ENCODE peak calls at places on chromosome 14, in five cellular contexts. M, G, N, P and C are unnamed samples. For H3K4me1, the result is how much of the 10 kb centered on the place peaks cover.

GRCh38 chr14:76426161-76426696 is 50.3 kb downstream of the ESRRB start:
- DNase-seq in N (no peak), P (no peak), G (no peak), M (no peak), C (no peak)

GRCh38 chr14:72884386-72884785 is 9.5 kb downstream of the DPF3 start:
- DNase-seq in G (no peak), M (no peak), P (no peak), N (no peak), C (no peak)

GRCh38 chr14:30608533-30609006 is 13.5 kb upstream of the SCFD1 start:
- DNase-seq in M (no peak), P (no peak), N (no peak), G (no peak), C (no peak)

GRCh38 chr14:69037790-69038448 is 58.8 kb upstream of the ACTN1 start:
- DNase-seq in N (no peak), G (no peak), P (no peak), M (no peak), C (no peak)

GRCh38 chr14:54322668-54323380 is 74.0 kb upstream of the CDKN3 start:
- DNase-seq in P (no peak), N (no peak), M (no peak), G (no peak), C (no peak)

GRCh38 chr14:70289138-70289537 is 70.3 kb downstream of the COX16 start:
- DNase-seq in P (no peak), M (no peak), G (no peak), N (no peak), C (no peak)

GRCh38 chr14:98704441-98704840 is 567.6 kb downstream of the BCL11B start:
- DNase-seq in M (no peak), G (no peak), P (no peak), N (no peak), C (no peak)

GRCh38 chr14:72479471-72479931 is 414.4 kb downstream of the DPF3 start:
- DNase-seq in M (no peak), G (no peak), P (no peak), N (peak), C (no peak)

GRCh38 chr14:80425686-80426085 is 214.4 kb upstream of the DIO2 start:
- DNase-seq in N (no peak), M (no peak), G (no peak), P (no peak), C (no peak)

GRCh38 chr14:77040995-77041744 is 12.7 kb upstream of the IRF2BPL start:
- DNase-seq in N (no peak), G (peak), P (no peak), M (peak), C (no peak)

GRCh38 chr14:96104469-96105057 is 65.4 kb downstream of the C14orf132 start:
- DNase-seq in M (peak), N (no peak), P (peak), G (peak), C (peak)

GRCh38 chr14:94922595-94923239 is 152.8 kb upstream of the GSC start:
- DNase-seq in G (no peak), M (no peak), P (no peak), N (no peak), C (no peak)

GRCh38 chr14:75968461-75968860 is 13.3 kb downstream of the TGFB3 start:
- DNase-seq in G (no peak), M (no peak), P (peak), N (no peak), C (no peak)

GRCh38 chr14:59829469-59829868 is 41.1 kb downstream of the RTN1 start:
- DNase-seq in G (no peak), N (no peak), M (no peak), P (no peak), C (no peak)

GRCh38 chr14:93269341-93270068 is 62.4 kb downstream of the UBR7 start:
- DNase-seq in G (no peak), M (no peak), P (no peak), N (no peak), C (no peak)

GRCh38 chr14:97705107-97705506 is 907.9 kb downstream of the VRK1 start:
- DNase-seq in G (no peak), M (no peak), N (no peak), P (no peak), C (no peak)

GRCh38 chr14:55201219-55202096 is 10.1 kb upstream of the DLGAP5 start:
- DNase-seq in M (no peak), G (no peak), P (no peak), N (no peak), C (no peak)

GRCh38 chr14:20697273-20698017 is 8.9 kb downstream of the ANG start:
- DNase-seq in M (peak), N (peak), P (peak), G (no peak), C (peak)

GRCh38 chr14:105385322-105385637 is 13.1 kb upstream of the TEX22 start:
- DNase-seq in M (no peak), N (no peak), G (peak), P (no peak), C (peak)
- H3K4me3 ChIP-seq in M (no peak), N (no peak), G (no peak), P (no peak), C (no peak)

GRCh38 chr14:35368583-35368982 is 36.0 kb downstream of the NFKBIA start:
- DNase-seq in G (peak), M (no peak), N (no peak), P (no peak), C (no peak)
- H3K4me1 ChIP-seq in G (under half), M (under half), N (under half), P (half or more), C (half or more)

GRCh38 chr14:47674546-47675238 is 713 bp downstream of the MDGA2 start:
- DNase-seq in N (peak), G (no peak), M (no peak), P (no peak), C (no peak)

GRCh38 chr14:47678157-47678556 is 2.8 kb upstream of the MDGA2 start:
- DNase-seq in P (no peak), M (no peak), N (peak), G (no peak), C (no peak)

GRCh38 chr14:47675239-47675488 is 241 bp downstream of the MDGA2 start:
- DNase-seq in P (no peak), M (no peak), G (no peak), N (no peak), C (no peak)

GRCh38 chr14:47675489-47676300 is at the start of gene MDGA2:
- DNase-seq in P (no peak), G (peak), N (peak), M (no peak), C (peak)

GRCh38 chr14:47676301-47676617 is 854 bp upstream of the MDGA2 start:
- DNase-seq in M (no peak), P (no peak), N (no peak), G (no peak), C (no peak)
- H3K4me3 ChIP-seq in M (no peak), P (peak), N (peak), G (no peak), C (no peak)

GRCh38 chr14:103887557-103888115 is 40.3 kb upstream of the PPP1R13B start:
- DNase-seq in G (no peak), M (no peak), P (no peak), N (no peak), C (no peak)
- H3K4me1 ChIP-seq in G (under half), M (half or more), P (under half), N (under half), C (under half)

GRCh38 chr14:89635615-89636014 is 218.6 kb upstream of the FOXN3 start:
- DNase-seq in P (no peak), G (no peak), N (no peak), M (no peak), C (no peak)

GRCh38 chr14:89639687-89640086 is 222.7 kb upstream of the FOXN3 start:
- DNase-seq in M (no peak), N (no peak), P (no peak), G (no peak), C (no peak)

GRCh38 chr14:89640141-89640540 is 223.1 kb upstream of the FOXN3 start:
- DNase-seq in G (no peak), M (no peak), N (no peak), P (no peak), C (no peak)

GRCh38 chr14:89641495-89642162 is 224.6 kb upstream of the FOXN3 start:
- DNase-seq in N (no peak), P (no peak), M (no peak), G (no peak), C (no peak)

DNA sequence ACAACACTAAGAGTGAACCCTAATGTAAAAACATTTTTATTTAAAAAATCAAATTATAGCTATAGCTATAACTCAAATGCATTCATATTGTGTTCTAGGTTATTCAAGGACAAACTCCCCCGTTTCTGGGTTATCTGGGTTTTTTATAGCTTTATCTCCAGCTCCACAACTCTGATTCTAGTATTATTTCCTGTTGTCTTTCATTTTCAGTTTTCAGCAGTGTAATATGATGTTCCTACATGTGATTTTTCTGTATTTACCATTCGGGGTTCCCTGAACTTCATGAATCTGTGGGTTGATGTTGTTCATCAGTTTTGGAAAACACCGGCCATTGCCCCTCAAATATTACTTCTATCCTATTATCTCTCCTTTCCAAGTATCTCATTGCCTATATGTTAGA is 221.9 kb upstream of the FOXN3 start:
- DNase-seq in N (no peak), P (no peak), G (no peak), M (no peak), C (no peak)
- H3K4me3 ChIP-seq in N (no peak), P (no peak), G (no peak), M (no peak), C (no peak)

GRCh38 chr14:50529288-50530179 is 2.8 kb downstream of the MAP4K5 start:
- DNase-seq in M (no peak), P (no peak), G (no peak), N (no peak), C (no peak)

GRCh38 chr14:50524731-50525510 is 7.4 kb downstream of the MAP4K5 start:
- DNase-seq in G (no peak), N (no peak), P (no peak), M (no peak), C (no peak)

GRCh38 chr14:50530794-50531193 is 1.6 kb downstream of the MAP4K5 start:
- DNase-seq in N (no peak), G (no peak), M (no peak), P (no peak), C (no peak)

GRCh38 chr14:50530358-50530757 is 2.0 kb downstream of the MAP4K5 start:
- DNase-seq in G (no peak), N (no peak), M (no peak), P (no peak), C (no peak)

GRCh38 chr14:50527970-50528369 is 4.4 kb downstream of the MAP4K5 start:
- DNase-seq in G (no peak), M (no peak), P (no peak), N (no peak), C (no peak)
- H3K4me1 ChIP-seq in G (under half), M (under half), P (under half), N (under half), C (under half)

DNA sequence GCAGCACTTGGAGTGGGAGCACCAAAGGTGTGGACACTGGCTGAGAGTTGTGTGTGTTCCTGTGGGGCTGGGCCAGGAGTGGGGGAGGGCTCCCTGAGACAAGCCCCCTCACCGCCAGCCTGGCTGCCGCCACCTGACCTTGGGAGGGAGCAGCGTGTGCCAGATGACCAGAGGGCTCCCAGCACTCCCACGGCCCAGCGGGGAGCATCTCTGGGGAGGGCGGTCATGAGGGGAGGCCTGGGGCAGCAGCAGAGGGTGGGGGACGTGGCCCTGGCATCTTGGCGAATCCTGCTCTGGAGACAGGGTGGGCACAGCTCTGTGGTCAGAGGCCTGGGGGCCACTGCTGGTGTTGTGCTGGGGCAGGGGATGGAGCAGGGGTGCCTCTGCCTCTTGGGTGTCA is 10.7 kb downstream of the CEP170B start:
- DNase-seq in G (peak), N (no peak), M (no peak), P (no peak), C (no peak)
- H3K4me3 ChIP-seq in G (no peak), N (no peak), M (no peak), P (no peak), C (no peak)

DNA sequence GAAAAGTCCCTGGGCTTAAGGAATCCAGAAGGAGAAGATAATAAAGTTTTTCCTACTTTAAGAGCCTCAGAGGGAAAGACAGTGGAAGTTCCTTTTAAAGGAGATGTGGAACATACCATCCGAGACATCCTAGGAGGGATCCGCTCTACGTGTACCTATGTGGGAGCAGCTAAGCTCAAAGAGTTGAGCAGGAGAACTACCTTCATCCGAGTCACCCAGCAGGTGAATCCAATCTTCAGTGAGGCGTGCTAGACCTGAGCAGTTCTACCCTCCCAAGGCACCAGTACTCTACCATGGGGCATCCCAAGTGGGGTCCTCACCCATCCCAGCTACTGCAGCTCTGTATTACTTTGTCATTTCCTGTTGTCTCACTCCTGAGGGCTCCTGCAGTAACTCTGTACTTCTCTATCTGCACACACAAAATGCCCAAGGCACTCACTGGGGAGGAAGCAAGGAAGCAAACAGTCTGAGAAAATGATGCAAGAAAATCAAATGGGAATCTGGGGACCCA is 3.8 kb downstream of the TINF2 start:
- DNase-seq in G (no peak), P (no peak), N (no peak), M (no peak), C (no peak)
- H3K4me1 ChIP-seq in G (under half), P (under half), N (under half), M (half or more), C (half or more)